ENCODE peak calls at places on chromosomes 11 and 22, in four cellular contexts. Q is OCI-LY7; M is breast epithelium; U is activated effector memory CD4-positive, alpha-beta T cell treated with anti-CD3 and anti-CD28 coated beads, Interleukin-2, amount 50 U/mL, for 16 hours. I is an unnamed sample.
A peak's percentile ranks its signal among the peaks of the same experiment; 100 is the strongest.

GRCh38 chr11:2466069-2466801 is 21.4 kb downstream of the KCNQ1 start:
- DNase-seq in M (no peak), Q (no peak), U (peak; percentile 49), I (no peak)

GRCh38 chr22:38828191-38828590 is 15.6 kb downstream of the NPTXR start:
- DNase-seq in U (no peak), M (no peak), Q (no peak), I (no peak)

GRCh38 chr11:33344611-33345010 is 87.4 kb downstream of the HIPK3 start:
- DNase-seq in M (no peak), U (no peak), Q (peak; percentile 24), I (no peak)

GRCh38 chr11:44849922-44850321 is 100.8 kb downstream of the TP53I11 start:
- DNase-seq in Q (no peak), U (no peak), M (no peak), I (no peak)

GRCh38 chr11:118605116-118605867 is 2.1 kb upstream of the PHLDB1 start:
- DNase-seq in U (no peak), M (no peak), Q (no peak), I (no peak)

GRCh38 chr11:76426660-76427059 is 18.2 kb upstream of the EMSY start:
- DNase-seq in Q (no peak), M (no peak), U (no peak), I (no peak)

GRCh38 chr11:103528046-103528445 is 418.8 kb downstream of the DYNC2H1 start:
- DNase-seq in Q (no peak), M (no peak), U (no peak), I (no peak)

GRCh38 chr11:2459796-2460531 is 15.2 kb downstream of the KCNQ1 start:
- DNase-seq in U (peak; percentile 62), Q (no peak), M (no peak), I (no peak)

I was measured in thoracic aorta.